ENCODE peak calls at places on chromosome 4, in four cellular contexts. J, W, R and C are unnamed samples.

GRCh38 chr4:53055274-53055673 is 193.2 kb downstream of the RASL11B start:
- DNase-seq in J (peak; percentile 89), W (no peak), R (no peak), C (no peak)

GRCh38 chr4:27568236-27568951 is 707.8 kb downstream of the STIM2 start:
- DNase-seq in J (no peak), W (no peak), R (no peak), C (no peak)

GRCh38 chr4:77538574-77539157 is 67.0 kb upstream of the CXCL13 start:
- DNase-seq in J (peak; percentile 16), W (no peak), R (no peak), C (peak; percentile 21)

GRCh38 chr4:157575339-157575738 is 354.8 kb downstream of the GRIA2 start:
- DNase-seq in J (no peak), W (no peak), R (no peak), C (no peak)

GRCh38 chr4:163776961-163777360 is 282.5 kb downstream of the TMA16 start:
- DNase-seq in J (peak; percentile 6), W (no peak), R (no peak), C (no peak)

GRCh38 chr4:143654571-143654970 is 45.9 kb downstream of the FREM3 start:
- DNase-seq in J (no peak), W (no peak), R (no peak), C (no peak)

GRCh38 chr4:53194727-53195126 is 171.1 kb downstream of the SCFD2 start:
- DNase-seq in J (no peak), W (no peak), R (no peak), C (no peak)

GRCh38 chr4:11281720-11282119 is 147.0 kb downstream of the HS3ST1 start:
- DNase-seq in J (peak; percentile 34), W (no peak), R (no peak), C (no peak)

GRCh38 chr4:179344861-179345260 is 1902.6 kb upstream of the AGA start:
- DNase-seq in J (no peak), W (no peak), R (no peak), C (no peak)

GRCh38 chr4:180799798-180800197 is 1443.4 kb upstream of the TENM3 start:
- DNase-seq in J (no peak), W (no peak), R (no peak), C (no peak)

GRCh38 chr4:159105063-159105414 is 2.2 kb downstream of the RAPGEF2 start:
- DNase-seq in J (peak; percentile 68), W (no peak), R (no peak), C (no peak)

GRCh38 chr4:175927121-175927520 is 115.1 kb upstream of the GPM6A start:
- DNase-seq in J (peak; percentile 59), W (no peak), R (no peak), C (no peak)

GRCh38 chr4:26330186-26330787 is 9.5 kb downstream of the RBPJ start:
- DNase-seq in J (peak; percentile 41), W (no peak), R (no peak), C (no peak)

GRCh38 chr4:153346031-153346430 is 1.5 kb downstream of the MND1 start:
- DNase-seq in J (no peak), W (no peak), R (no peak), C (no peak)

GRCh38 chr4:17447675-17448298 is 64.1 kb downstream of the QDPR start:
- DNase-seq in J (peak; percentile 73), W (no peak), R (no peak), C (peak; percentile 62)

GRCh38 chr4:151781026-151781425 is 20.2 kb upstream of the GATB start:
- DNase-seq in J (no peak), W (no peak), R (no peak), C (no peak)

GRCh38 chr4:21139327-21139726 is 439.1 kb downstream of the PACRGL start:
- DNase-seq in J (no peak), W (no peak), R (no peak), C (no peak)

GRCh38 chr4:105679186-105679585 is 29.3 kb downstream of the INTS12 start:
- DNase-seq in J (no peak), W (no peak), R (no peak), C (no peak)

GRCh38 chr4:80017125-80017854 is 55.7 kb downstream of the ANTXR2 start:
- DNase-seq in J (peak; percentile 95), W (no peak), R (no peak), C (no peak)

GRCh38 chr4:61511716-61512488 is 311.8 kb downstream of the ADGRL3 start:
- DNase-seq in J (peak; percentile 76), W (no peak), R (no peak), C (no peak)

GRCh38 chr4:87541521-87541920 is 12.3 kb upstream of the SPARCL1 start:
- DNase-seq in J (no peak), W (no peak), R (no peak), C (no peak)

GRCh38 chr4:80393246-80393969 is 57.9 kb downstream of the CFAP299 start:
- DNase-seq in J (no peak), W (no peak), R (no peak), C (no peak)

GRCh38 chr4:156336516-156336915 is 382.9 kb upstream of the CTSO start:
- DNase-seq in J (peak; percentile 65), W (no peak), R (no peak), C (no peak)

GRCh38 chr4:5773271-5773555 is 62.2 kb downstream of the EVC start:
- DNase-seq in J (peak; percentile 67), W (no peak), R (no peak), C (no peak)

GRCh38 chr4:108492816-108493595 is 127.4 kb upstream of the RPL34 start:
- DNase-seq in J (peak; percentile 10), W (no peak), R (no peak), C (peak; percentile 16)

DNA sequence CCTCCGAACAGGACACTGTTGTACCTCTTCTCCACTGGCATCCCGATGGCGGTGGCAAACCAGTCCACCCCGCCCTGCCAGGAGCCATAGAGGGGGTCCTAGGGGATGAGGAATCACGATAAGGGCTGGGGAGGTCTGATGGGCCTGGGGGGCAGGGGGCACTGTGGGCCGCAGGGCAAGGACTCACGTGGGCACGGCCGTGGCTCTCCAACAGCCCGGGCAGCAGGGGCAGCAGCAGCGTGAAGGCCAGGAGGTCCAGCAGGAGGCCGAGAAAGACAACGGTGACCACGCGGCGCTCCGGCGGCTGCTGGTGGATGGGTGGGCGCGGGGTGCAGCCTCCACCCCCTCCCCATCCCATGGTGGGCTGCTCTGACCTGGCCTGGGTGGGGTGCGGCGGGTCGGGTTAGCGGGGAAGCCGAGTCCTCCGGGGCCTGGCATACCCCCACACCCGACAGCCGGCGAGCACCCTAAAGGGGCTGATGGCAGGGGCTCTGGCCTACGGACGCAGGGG is 29.6 kb downstream of the NOP14 start:
- DNase-seq in J (no peak), W (no peak), R (no peak), C (no peak)
- H3K4me1 ChIP-seq in J (peaks cover 44% of the 10 kb centered on the region), W (peaks cover 53% of the 10 kb centered on the region), R (peaks cover 8% of the 10 kb centered on the region), C (peaks cover 38% of the 10 kb centered on the region)

DNA sequence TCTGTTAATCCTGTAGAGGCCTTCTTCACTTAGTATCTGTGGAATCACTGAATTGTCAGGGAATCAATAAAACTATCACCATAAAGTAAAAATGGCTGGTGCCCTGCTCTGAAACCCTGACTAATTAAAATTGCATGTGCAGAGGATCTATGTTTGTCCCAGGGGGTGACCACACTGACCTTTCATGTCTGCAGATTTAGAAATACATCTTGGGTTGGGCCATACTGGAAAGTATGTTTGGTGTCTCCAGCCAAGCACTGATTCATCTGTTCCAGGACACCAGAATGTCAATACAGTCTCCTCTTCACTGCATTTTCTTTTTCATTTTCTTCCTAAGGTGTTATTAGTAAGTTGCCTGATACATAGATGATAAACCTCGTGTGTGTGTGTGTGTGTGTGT is 490.9 kb upstream of the INTU start:
- DNase-seq in J (peak; percentile 47), W (no peak), R (no peak), C (no peak)
- TF ChIP-seq CTCF in J (no peak), W (no peak), R (no peak), C (no peak)

DNA sequence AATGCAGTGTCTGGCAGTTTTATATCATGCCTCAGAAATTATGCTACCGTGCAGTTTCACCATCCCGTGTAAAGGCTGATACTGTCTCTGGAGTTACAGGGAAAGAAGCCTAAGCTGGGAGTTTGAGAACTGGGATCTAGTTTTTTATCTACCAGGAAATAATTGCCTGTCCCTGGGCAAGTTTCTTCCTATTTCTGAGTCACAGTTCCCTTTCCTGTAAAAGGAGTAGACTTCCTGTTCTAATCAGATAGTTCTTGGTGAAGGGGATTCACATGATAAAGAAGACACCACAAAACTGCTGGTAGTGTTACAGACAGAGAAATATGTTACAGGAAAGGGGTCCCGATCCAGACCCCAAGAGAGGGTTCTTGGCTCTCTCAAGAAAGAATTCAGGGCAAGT is 17.1 kb downstream of the HERC3 start:
- DNase-seq in J (no peak), W (no peak), R (no peak), C (no peak)
- H3K4me1 ChIP-seq in J (peaks cover 33% of the 10 kb centered on the region), W (peaks cover 36% of the 10 kb centered on the region), R (peaks cover 9% of the 10 kb centered on the region), C (peaks cover 34% of the 10 kb centered on the region)

DNA sequence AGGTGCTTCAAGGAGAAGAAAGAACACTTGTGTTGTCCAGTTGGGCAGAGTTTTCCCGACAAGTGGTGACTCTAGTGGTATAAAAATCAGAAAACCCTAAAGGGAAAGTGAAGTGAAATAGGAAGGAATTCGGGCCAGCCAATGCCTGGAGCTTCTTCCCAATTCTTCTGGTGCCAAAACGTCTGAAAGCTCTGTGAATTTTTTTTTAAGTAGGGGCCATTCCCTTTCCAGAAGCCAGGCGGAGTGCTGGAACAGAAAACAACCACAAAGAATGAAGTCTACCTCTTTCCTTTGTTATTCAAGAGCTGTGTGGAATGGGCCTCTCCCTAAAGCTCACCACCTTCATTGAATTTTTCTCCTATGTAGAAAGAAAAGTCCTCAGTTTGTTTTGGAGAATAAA is 43.1 kb upstream of the PPARGC1A start:
- DNase-seq in J (peak; percentile 67), W (no peak), R (no peak), C (no peak)
- TF ChIP-seq CTCF in J (no peak), W (peak; percentile 4), R (no peak), C (no peak)

GRCh38 chr4:139454646-139455045 is 725 bp downstream of the RAB33B start:
- DNase-seq in J (no peak), W (no peak), R (no peak), C (no peak)
- H3K4me1 ChIP-seq in J (peaks cover 12% of the 10 kb centered on the region), W (peaks cover 24% of the 10 kb centered on the region), R (peaks cover 7% of the 10 kb centered on the region), C (peaks cover 47% of the 10 kb centered on the region)

GRCh38 chr4:146795721-146796120 is 149.9 kb downstream of the TTC29 start:
- DNase-seq in J (no peak), W (no peak), R (no peak), C (no peak)
- TF ChIP-seq CTCF in J (no peak), W (no peak), R (no peak), C (no peak)

DNA sequence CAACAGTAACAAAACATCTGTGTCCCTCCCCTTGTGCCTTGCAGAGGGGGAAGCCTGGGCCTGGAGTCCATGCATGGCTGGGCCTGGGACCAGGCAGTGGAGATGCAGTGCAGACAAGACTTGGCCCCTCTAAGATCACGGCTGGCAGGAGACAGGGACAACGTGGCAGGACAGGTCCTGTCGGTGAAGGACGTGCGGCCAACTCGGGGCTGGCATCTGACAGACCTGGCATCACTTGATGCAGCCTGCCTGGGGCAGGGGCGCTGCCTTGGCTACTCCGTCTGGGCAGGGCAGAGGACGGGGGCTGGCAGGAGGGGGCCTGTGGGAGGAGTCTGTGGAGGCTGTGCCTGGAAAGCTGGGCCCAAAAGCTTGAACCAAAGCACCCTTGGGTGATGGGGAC is 112.1 kb downstream of the CPZ start:
- DNase-seq in J (no peak), W (peak; percentile 39), R (no peak), C (no peak)
- H3K4me1 ChIP-seq in J (no peaks in the 10 kb centered on the region), W (peaks cover 7% of the 10 kb centered on the region), R (no peaks in the 10 kb centered on the region), C (no peaks in the 10 kb centered on the region)